ENCODE peak calls at places on chromosomes 11 and 22, in seven cellular contexts. One of them, this sample, is unnamed.

GRCh38 chr11:42996742-42997307 is 315.0 kb upstream of the API5 start:
- DNase-seq in HCT116: no peak
- DNase-seq in H1: no peak
- DNase-seq in SK-N-SH: no peak
- DNase-seq in HepG2: no peak
- DNase-seq in K562: no peak
- DNase-seq in GM12878: no peak
- DNase-seq in this sample: no peak

GRCh38 chr11:119426142-119426541 is 3.2 kb upstream of the THY1 start:
- DNase-seq in HCT116: no peak
- DNase-seq in H1: no peak
- DNase-seq in SK-N-SH: no peak
- DNase-seq in HepG2: no peak
- DNase-seq in K562: no peak
- DNase-seq in GM12878: no peak
- DNase-seq in this sample: no peak

GRCh38 chr11:119617343-119617713 is 111.7 kb downstream of the NECTIN1 start:
- DNase-seq in HCT116: no peak
- DNase-seq in H1: no peak
- DNase-seq in SK-N-SH: no peak
- DNase-seq in HepG2: no peak
- DNase-seq in K562: no peak
- DNase-seq in GM12878: no peak
- DNase-seq in this sample: no peak

GRCh38 chr22:31829505-31829904 is 75.7 kb downstream of the DEPDC5 start:
- DNase-seq in HCT116: peak; percentile 89
- DNase-seq in H1: no peak
- DNase-seq in SK-N-SH: peak; percentile 47
- DNase-seq in HepG2: peak; percentile 46
- DNase-seq in K562: peak; percentile 42
- DNase-seq in GM12878: peak; percentile 19
- DNase-seq in this sample: no peak

GRCh38 chr11:19116971-19117759 is at the start of gene ZDHHC13:
- DNase-seq in HCT116: peak; percentile 80
- DNase-seq in H1: peak; percentile 98
- DNase-seq in SK-N-SH: peak; percentile 99
- DNase-seq in HepG2: peak; percentile 86
- DNase-seq in K562: peak; percentile 97
- DNase-seq in GM12878: peak; percentile 92
- DNase-seq in this sample: peak; percentile 97

GRCh38 chr22:21020802-21021429 is 6.0 kb downstream of the P2RX6 start:
- DNase-seq in HCT116: no peak
- DNase-seq in H1: peak; percentile 73
- DNase-seq in SK-N-SH: peak; percentile 71
- DNase-seq in HepG2: no peak
- DNase-seq in K562: peak; percentile 98
- DNase-seq in GM12878: no peak
- DNase-seq in this sample: no peak

GRCh38 chr11:62502030-62502730 is 44.4 kb downstream of the AHNAK start:
- DNase-seq in HCT116: no peak
- DNase-seq in H1: no peak
- DNase-seq in SK-N-SH: no peak
- DNase-seq in HepG2: no peak
- DNase-seq in K562: no peak
- DNase-seq in GM12878: no peak
- DNase-seq in this sample: no peak

GRCh38 chr11:60985991-60986915 is 14.8 kb downstream of the CD6 start:
- DNase-seq in HCT116: no peak
- DNase-seq in H1: no peak
- DNase-seq in SK-N-SH: no peak
- DNase-seq in HepG2: no peak
- DNase-seq in K562: no peak
- DNase-seq in GM12878: no peak
- DNase-seq in this sample: no peak

GRCh38 chr11:360326-361280 is 8.7 kb upstream of the B4GALNT4 start:
- DNase-seq in HCT116: no peak
- DNase-seq in H1: no peak
- DNase-seq in SK-N-SH: no peak
- DNase-seq in HepG2: no peak
- DNase-seq in K562: peak; percentile 9
- DNase-seq in GM12878: no peak
- DNase-seq in this sample: no peak

GRCh38 chr11:88448131-88448530 is 110.6 kb upstream of the CTSC start:
- DNase-seq in HCT116: no peak
- DNase-seq in H1: no peak
- DNase-seq in SK-N-SH: no peak
- DNase-seq in HepG2: no peak
- DNase-seq in K562: no peak
- DNase-seq in GM12878: no peak
- DNase-seq in this sample: no peak

GRCh38 chr11:121572581-121573059 is 119.9 kb upstream of the SORL1-AS1 start:
- DNase-seq in HCT116: no peak
- DNase-seq in H1: no peak
- DNase-seq in SK-N-SH: peak; percentile 35
- DNase-seq in HepG2: no peak
- DNase-seq in K562: no peak
- DNase-seq in GM12878: no peak
- DNase-seq in this sample: no peak

GRCh38 chr22:50672471-50673230 is at the start of gene SHANK3:
- DNase-seq in HCT116: no peak
- DNase-seq in H1: no peak
- DNase-seq in SK-N-SH: peak; percentile 48
- DNase-seq in HepG2: no peak
- DNase-seq in K562: peak; percentile 8
- DNase-seq in GM12878: no peak
- DNase-seq in this sample: no peak

GRCh38 chr11:8608646-8609045 is 14.6 kb upstream of the STK33 start:
- DNase-seq in HCT116: no peak
- DNase-seq in H1: no peak
- DNase-seq in SK-N-SH: no peak
- DNase-seq in HepG2: no peak
- DNase-seq in K562: no peak
- DNase-seq in GM12878: no peak
- DNase-seq in this sample: no peak

GRCh38 chr22:29517215-29517908 is 36.2 kb downstream of the THOC5 start:
- DNase-seq in HCT116: no peak
- DNase-seq in H1: no peak
- DNase-seq in SK-N-SH: peak; percentile 35
- DNase-seq in HepG2: no peak
- DNase-seq in K562: no peak
- DNase-seq in GM12878: no peak
- DNase-seq in this sample: peak; percentile 95

GRCh38 chr22:45997077-45997774 is 20.3 kb upstream of the WNT7B start:
- DNase-seq in HCT116: no peak
- DNase-seq in H1: no peak
- DNase-seq in SK-N-SH: no peak
- DNase-seq in HepG2: no peak
- DNase-seq in K562: peak; percentile 26
- DNase-seq in GM12878: no peak
- DNase-seq in this sample: no peak
- TF ChIP-seq JUND in HCT116: no peak
- TF ChIP-seq JUND in H1: no peak
- TF ChIP-seq JUND in SK-N-SH: no peak
- TF ChIP-seq JUND in HepG2: no peak
- TF ChIP-seq JUND in K562: no peak
- TF ChIP-seq JUND in GM12878: no peak
- TF ChIP-seq JUND in this sample: no peak

DNA sequence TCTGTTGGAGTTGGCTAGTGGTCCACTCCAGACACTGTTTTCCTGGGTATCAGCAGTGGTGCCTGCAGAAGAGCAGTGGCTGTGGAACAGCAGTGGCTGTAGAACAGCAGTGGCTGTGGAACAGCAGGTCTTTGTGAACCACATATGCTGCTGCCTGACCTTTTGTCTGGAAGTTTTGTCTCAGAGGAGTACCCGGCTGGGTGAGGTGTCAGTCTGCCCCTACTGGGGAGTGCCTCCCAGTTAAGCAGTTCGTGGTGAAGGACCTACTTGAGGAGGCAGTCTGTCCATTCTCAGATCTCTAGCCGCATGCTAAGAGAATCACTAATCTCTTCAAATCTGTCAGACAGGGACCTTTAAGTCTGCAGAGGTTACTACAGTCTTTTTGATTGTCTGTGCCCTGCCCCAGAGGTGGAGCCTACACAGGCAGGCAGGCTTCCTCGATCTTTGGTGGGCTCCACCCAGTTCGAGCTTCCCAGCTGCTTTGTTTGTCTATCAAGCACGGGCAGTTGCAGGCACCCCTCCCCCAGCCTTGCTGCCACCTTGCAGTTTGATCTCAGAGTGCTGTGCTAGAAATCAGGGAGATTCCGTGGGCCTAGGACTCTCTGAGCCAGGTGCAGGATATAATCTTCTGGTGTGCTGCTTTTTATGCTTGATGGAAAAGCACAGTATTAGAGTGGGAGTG is 89.1 kb upstream of the TRIM48 start:
- DNase-seq in HCT116: no peak
- DNase-seq in H1: no peak
- DNase-seq in SK-N-SH: no peak
- DNase-seq in HepG2: no peak
- DNase-seq in K562: no peak
- DNase-seq in GM12878: no peak
- DNase-seq in this sample: peak; percentile 3
- TF ChIP-seq JUND in HCT116: no peak
- TF ChIP-seq JUND in H1: no peak
- TF ChIP-seq JUND in SK-N-SH: no peak
- TF ChIP-seq JUND in HepG2: no peak
- TF ChIP-seq JUND in K562: no peak
- TF ChIP-seq JUND in GM12878: no peak
- TF ChIP-seq JUND in this sample: no peak

GRCh38 chr11:31246451-31247165 is 122.9 kb downstream of the DCDC1 start:
- DNase-seq in HCT116: no peak
- DNase-seq in H1: no peak
- DNase-seq in SK-N-SH: no peak
- DNase-seq in HepG2: no peak
- DNase-seq in K562: no peak
- DNase-seq in GM12878: no peak
- DNase-seq in this sample: peak; percentile 70
- TF ChIP-seq JUND in HCT116: no peak
- TF ChIP-seq JUND in H1: no peak
- TF ChIP-seq JUND in SK-N-SH: no peak
- TF ChIP-seq JUND in HepG2: no peak
- TF ChIP-seq JUND in K562: no peak
- TF ChIP-seq JUND in GM12878: no peak
- TF ChIP-seq JUND in this sample: no peak

DNA sequence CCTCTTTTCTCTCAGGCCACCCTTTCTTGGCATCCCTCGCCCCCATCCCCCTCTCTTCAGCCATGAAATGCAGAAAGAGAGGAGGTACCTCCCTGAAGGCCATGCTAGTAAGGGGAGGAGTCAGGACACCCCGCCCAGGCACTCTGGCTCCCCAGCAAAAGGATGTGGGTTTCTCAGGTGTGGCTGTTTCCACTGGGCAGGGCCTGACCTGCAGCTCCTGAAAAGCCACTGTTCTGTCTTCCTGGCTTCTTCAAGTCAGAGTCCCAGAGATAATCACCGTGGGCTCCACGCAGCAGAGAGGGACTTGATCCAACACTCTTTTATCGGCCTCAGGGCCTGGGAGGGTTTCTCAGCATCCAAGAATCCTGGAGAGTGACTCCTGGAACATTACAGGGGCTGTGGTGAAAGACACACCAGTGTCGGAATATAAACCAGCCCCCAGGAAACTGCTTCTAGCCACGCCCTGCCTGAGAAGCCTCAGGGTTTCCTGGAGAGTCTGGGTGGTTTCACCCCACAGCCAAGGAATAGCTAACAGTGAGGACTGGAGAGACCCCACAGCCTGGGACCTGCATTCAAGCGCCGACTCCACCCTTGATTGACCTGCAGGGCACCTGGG is 45.7 kb upstream of the TSPAN18 start:
- DNase-seq in HCT116: no peak
- DNase-seq in H1: no peak
- DNase-seq in SK-N-SH: no peak
- DNase-seq in HepG2: no peak
- DNase-seq in K562: no peak
- DNase-seq in GM12878: no peak
- DNase-seq in this sample: no peak
- TF ChIP-seq JUND in HCT116: no peak
- TF ChIP-seq JUND in H1: no peak
- TF ChIP-seq JUND in SK-N-SH: no peak
- TF ChIP-seq JUND in HepG2: no peak
- TF ChIP-seq JUND in K562: no peak
- TF ChIP-seq JUND in GM12878: no peak
- TF ChIP-seq JUND in this sample: no peak

DNA sequence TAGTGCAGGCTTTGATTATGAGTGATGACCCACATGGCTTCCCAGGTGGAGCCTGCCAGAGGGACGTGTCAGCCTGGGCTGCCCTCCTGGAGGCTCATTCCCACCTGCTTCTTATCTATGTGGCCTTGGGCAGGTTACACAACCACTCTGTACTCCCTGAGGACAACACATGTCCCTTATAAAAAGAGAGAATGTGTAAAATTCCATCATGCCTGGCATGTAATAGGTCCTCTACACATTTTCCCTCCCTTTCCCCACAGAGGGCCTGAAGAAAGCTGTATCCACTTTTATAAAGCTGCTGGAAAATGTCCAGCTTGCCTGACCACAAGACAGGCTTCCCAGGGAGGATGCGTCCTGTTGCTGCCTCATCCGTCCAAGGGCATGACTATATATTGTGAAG is 55.0 kb upstream of the VSTM5 start:
- DNase-seq in HCT116: no peak
- DNase-seq in H1: no peak
- DNase-seq in SK-N-SH: no peak
- DNase-seq in HepG2: peak; percentile 33
- DNase-seq in K562: no peak
- DNase-seq in GM12878: no peak
- DNase-seq in this sample: no peak
- TF ChIP-seq JUND in HCT116: no peak
- TF ChIP-seq JUND in H1: no peak
- TF ChIP-seq JUND in SK-N-SH: no peak
- TF ChIP-seq JUND in HepG2: no peak
- TF ChIP-seq JUND in K562: no peak
- TF ChIP-seq JUND in GM12878: no peak
- TF ChIP-seq JUND in this sample: no peak

DNA sequence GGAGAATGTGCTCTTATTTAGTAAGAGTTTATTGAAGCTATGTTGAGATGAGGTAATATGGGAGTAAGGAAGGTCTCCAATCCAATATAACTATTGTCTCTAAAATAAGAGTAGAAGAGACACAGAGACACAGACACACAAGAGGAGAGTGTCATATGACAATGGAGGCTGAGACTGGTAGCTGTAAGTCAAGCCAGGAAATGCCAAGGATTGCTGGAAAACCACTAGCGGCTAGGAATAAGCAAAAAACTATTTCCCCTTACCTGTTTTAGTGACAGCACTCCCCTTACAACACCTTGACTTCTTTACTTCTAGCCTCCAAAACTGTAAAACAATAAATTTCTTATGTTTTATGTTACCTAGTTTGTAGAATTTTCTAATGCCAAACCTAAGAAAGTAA is 1652.8 kb downstream of the LRRC4C start:
- DNase-seq in HCT116: no peak
- DNase-seq in H1: no peak
- DNase-seq in SK-N-SH: no peak
- DNase-seq in HepG2: no peak
- DNase-seq in K562: no peak
- DNase-seq in GM12878: no peak
- DNase-seq in this sample: no peak
- TF ChIP-seq JUND in HCT116: no peak
- TF ChIP-seq JUND in H1: no peak
- TF ChIP-seq JUND in SK-N-SH: no peak
- TF ChIP-seq JUND in HepG2: no peak
- TF ChIP-seq JUND in K562: no peak
- TF ChIP-seq JUND in GM12878: no peak
- TF ChIP-seq JUND in this sample: no peak

GRCh38 chr11:92888701-92889100 is 80.8 kb upstream of the MTNR1B start:
- DNase-seq in HCT116: no peak
- DNase-seq in H1: no peak
- DNase-seq in SK-N-SH: no peak
- DNase-seq in HepG2: no peak
- DNase-seq in K562: peak; percentile 15
- DNase-seq in GM12878: no peak
- DNase-seq in this sample: no peak
- TF ChIP-seq JUND in HCT116: no peak
- TF ChIP-seq JUND in H1: no peak
- TF ChIP-seq JUND in SK-N-SH: no peak
- TF ChIP-seq JUND in HepG2: no peak
- TF ChIP-seq JUND in K562: peak; percentile 38
- TF ChIP-seq JUND in GM12878: no peak
- TF ChIP-seq JUND in this sample: no peak